ENCODE peak calls at places on chromosome 2, in four cellular contexts. One of them, this sample, is unnamed.

GRCh38 chr2:168748461-168748860 is 54.0 kb upstream of the NOSTRIN start:
- DNase-seq in AG08396: no peak
- DNase-seq in endodermal cell: no peak
- DNase-seq in Calu3: no peak
- DNase-seq in this sample: no peak

GRCh38 chr2:187875271-187875670 is 321.0 kb upstream of the TFPI start:
- DNase-seq in AG08396: no peak
- DNase-seq in endodermal cell: no peak
- DNase-seq in Calu3: no peak
- DNase-seq in this sample: no peak

GRCh38 chr2:11406492-11407381 is 59.2 kb downstream of the E2F6 start:
- DNase-seq in AG08396: peak
- DNase-seq in endodermal cell: peak
- DNase-seq in Calu3: no peak
- DNase-seq in this sample: peak

GRCh38 chr2:191115391-191115790 is 35.4 kb downstream of the STAT4 start:
- DNase-seq in AG08396: no peak
- DNase-seq in endodermal cell: no peak
- DNase-seq in Calu3: no peak
- DNase-seq in this sample: no peak

GRCh38 chr2:225920621-225921020 is 521.1 kb downstream of the NYAP2 start:
- DNase-seq in AG08396: no peak
- DNase-seq in endodermal cell: no peak
- DNase-seq in Calu3: no peak
- DNase-seq in this sample: no peak

GRCh38 chr2:121561617-121562268 is 31.1 kb downstream of the RNU4ATAC start:
- DNase-seq in AG08396: peak
- DNase-seq in endodermal cell: no peak
- DNase-seq in Calu3: no peak
- DNase-seq in this sample: peak

GRCh38 chr2:112024246-112024645 is 30.8 kb upstream of the TMEM87B start:
- DNase-seq in AG08396: no peak
- DNase-seq in endodermal cell: no peak
- DNase-seq in Calu3: no peak
- DNase-seq in this sample: no peak

GRCh38 chr2:73285162-73285739 is 973 bp upstream of the FBXO41 start:
- DNase-seq in AG08396: no peak
- DNase-seq in endodermal cell: no peak
- DNase-seq in Calu3: peak
- DNase-seq in this sample: no peak

GRCh38 chr2:55112229-55113016 is 62.2 kb upstream of the RTN4 start:
- DNase-seq in AG08396: peak
- DNase-seq in endodermal cell: no peak
- DNase-seq in Calu3: no peak
- DNase-seq in this sample: no peak

GRCh38 chr2:70851704-70852103 is 16.1 kb upstream of the CD207 start:
- DNase-seq in AG08396: no peak
- DNase-seq in endodermal cell: no peak
- DNase-seq in Calu3: no peak
- DNase-seq in this sample: no peak

GRCh38 chr2:179595284-179595683 is 266.1 kb downstream of the ZNF385B start:
- DNase-seq in AG08396: no peak
- DNase-seq in endodermal cell: peak
- DNase-seq in Calu3: no peak
- DNase-seq in this sample: no peak

GRCh38 chr2:20992201-20992711 is 51.6 kb downstream of the APOB start:
- DNase-seq in AG08396: peak
- DNase-seq in endodermal cell: peak
- DNase-seq in Calu3: peak
- DNase-seq in this sample: no peak

GRCh38 chr2:15940661-15941482 is 522 bp downstream of the MYCN start:
- DNase-seq in AG08396: peak
- DNase-seq in endodermal cell: no peak
- DNase-seq in Calu3: no peak
- DNase-seq in this sample: no peak

GRCh38 chr2:219695145-219695544 is 67.7 kb downstream of the SLC4A3 start:
- DNase-seq in AG08396: no peak
- DNase-seq in endodermal cell: no peak
- DNase-seq in Calu3: no peak
- DNase-seq in this sample: no peak

GRCh38 chr2:23630961-23631360 is 246.0 kb downstream of the KLHL29 start:
- DNase-seq in AG08396: no peak
- DNase-seq in endodermal cell: no peak
- DNase-seq in Calu3: no peak
- DNase-seq in this sample: no peak

GRCh38 chr2:26581266-26581990 is 59.7 kb downstream of the CIB4 start:
- DNase-seq in AG08396: no peak
- DNase-seq in endodermal cell: peak
- DNase-seq in Calu3: no peak
- DNase-seq in this sample: no peak

GRCh38 chr2:119598576-119598975 is 54.3 kb downstream of the CFAP221 start:
- DNase-seq in AG08396: no peak
- DNase-seq in endodermal cell: no peak
- DNase-seq in Calu3: no peak
- DNase-seq in this sample: no peak

GRCh38 chr2:218858671-218859555 is 692 bp upstream of the WNT6 start:
- DNase-seq in AG08396: no peak
- DNase-seq in endodermal cell: peak
- DNase-seq in Calu3: no peak
- DNase-seq in this sample: no peak

GRCh38 chr2:118841450-118841827 is 6.0 kb downstream of the EN1 start:
- DNase-seq in AG08396: no peak
- DNase-seq in endodermal cell: peak
- DNase-seq in Calu3: no peak
- DNase-seq in this sample: no peak

GRCh38 chr2:181724662-181725061 is 44.3 kb upstream of the NEUROD1 start:
- DNase-seq in AG08396: no peak
- DNase-seq in endodermal cell: no peak
- DNase-seq in Calu3: no peak
- DNase-seq in this sample: no peak

GRCh38 chr2:56448403-56448998 is 264.7 kb downstream of the CCDC85A start:
- DNase-seq in AG08396: no peak
- DNase-seq in endodermal cell: no peak
- DNase-seq in Calu3: peak
- DNase-seq in this sample: peak

GRCh38 chr2:32832821-32833220 is 113.9 kb upstream of the LTBP1 start:
- DNase-seq in AG08396: peak
- DNase-seq in endodermal cell: no peak
- DNase-seq in Calu3: no peak
- DNase-seq in this sample: no peak

GRCh38 chr2:188485496-188485895 is 193.8 kb downstream of the GULP1 start:
- DNase-seq in AG08396: no peak
- DNase-seq in endodermal cell: no peak
- DNase-seq in Calu3: no peak
- DNase-seq in this sample: no peak

GRCh38 chr2:6576312-6576711 is 289.4 kb downstream of the CMPK2 start:
- DNase-seq in AG08396: no peak
- DNase-seq in endodermal cell: no peak
- DNase-seq in Calu3: no peak
- DNase-seq in this sample: no peak